ENCODE peak calls at places on chromosomes 6 and 20, in four cellular contexts. N, J, C and Y are unnamed samples.

GRCh38 chr20:63884506-63885263 is 10.2 kb upstream of the DNAJC5 start:
- DNase-seq in C (no peak), J (peak), N (no peak), Y (no peak)

GRCh38 chr6:67717281-67717680 is 917.8 kb upstream of the ADGRB3 start:
- DNase-seq in C (no peak), N (no peak), J (no peak), Y (no peak)

GRCh38 chr6:134117409-134117808 is 65.0 kb upstream of the SLC2A12 start:
- DNase-seq in J (no peak), N (peak), C (no peak), Y (peak)

GRCh38 chr6:170371588-170371987 is 65.0 kb downstream of the FAM120B start:
- DNase-seq in C (no peak), J (no peak), N (peak), Y (peak)

GRCh38 chr6:11769816-11770545 is 8.6 kb downstream of the ADTRP start:
- DNase-seq in J (no peak), C (no peak), N (no peak), Y (no peak)

GRCh38 chr6:119127627-119128026 is 49.2 kb upstream of the FAM184A start:
- DNase-seq in N (no peak), C (no peak), J (no peak), Y (no peak)

GRCh38 chr20:31866221-31866620 is 4.1 kb downstream of the DUSP15 start:
- DNase-seq in N (no peak), J (no peak), C (no peak), Y (no peak)

GRCh38 chr6:128509709-128510108 is 10.7 kb downstream of the PTPRK start:
- DNase-seq in J (no peak), N (no peak), C (no peak), Y (no peak)

GRCh38 chr6:110063864-110064263 is 85.8 kb downstream of the GPR6 start:
- DNase-seq in C (no peak), N (no peak), J (no peak), Y (no peak)

GRCh38 chr6:19905584-19905983 is 68.4 kb downstream of the ID4 start:
- DNase-seq in N (no peak), C (no peak), J (no peak), Y (no peak)

GRCh38 chr6:53464942-53465460 is 79.9 kb downstream of the GCLC start:
- DNase-seq in C (no peak), J (no peak), N (no peak), Y (no peak)

GRCh38 chr6:89458720-89459119 is 25.8 kb downstream of the ANKRD6 start:
- DNase-seq in N (no peak), J (no peak), C (no peak), Y (no peak)